ENCODE peak calls at places on chromosomes 1 and 21, in ten cellular contexts. U, N, Z, O, V, W, L, T, D and G are unnamed samples.

GRCh38 chr1:21569820-21570527 is 60.8 kb downstream of the ALPL start:
- DNase-seq in U (no peak), N (no peak), Z (no peak), O (no peak), V (no peak), W (no peak), L (peak; percentile 26), T (no peak), D (no peak), G (no peak)

GRCh38 chr1:209876091-209876800 is 48.5 kb downstream of the UTP25 start:
- DNase-seq in U (peak; percentile 49), N (no peak), Z (no peak), O (no peak), V (no peak), W (no peak), L (no peak), T (no peak), D (no peak), G (no peak)

GRCh38 chr21:29238967-29239289 is 59.8 kb upstream of the BACH1 start:
- DNase-seq in U (peak; percentile 78), N (no peak), Z (no peak), O (no peak), V (no peak), W (no peak), L (no peak), T (no peak), D (peak; percentile 82), G (no peak)

GRCh38 chr1:220271706-220272046 is 577 bp downstream of the RAB3GAP2 start:
- DNase-seq in U (peak; percentile 39), N (no peak), Z (no peak), O (no peak), V (no peak), W (no peak), L (no peak), T (no peak), D (peak; percentile 49), G (peak; percentile 6)

GRCh38 chr1:91529856-91530255 is 29.2 kb downstream of the CDC7 start:
- DNase-seq in U (peak; percentile 17), N (no peak), Z (no peak), O (no peak), V (no peak), W (no peak), L (no peak), T (no peak), D (peak; percentile 53), G (no peak)

GRCh38 chr1:62870148-62870547 is 86.2 kb downstream of the ATG4C start:
- DNase-seq in U (peak; percentile 7), N (no peak), Z (no peak), O (no peak), V (no peak), W (no peak), L (no peak), T (no peak), D (peak; percentile 13), G (no peak)

GRCh38 chr1:226723640-226724532 is 15.2 kb downstream of the ITPKB start:
- DNase-seq in U (peak; percentile 74), N (peak; percentile 77), Z (peak; percentile 59), O (no peak), V (no peak), W (no peak), L (no peak), T (no peak), D (peak; percentile 81), G (no peak)

GRCh38 chr1:211469938-211470529 is 21.9 kb downstream of the RD3 start:
- DNase-seq in U (peak; percentile 60), N (peak; percentile 89), Z (peak; percentile 75), O (no peak), V (peak; percentile 90), W (peak; percentile 80), L (peak; percentile 80), T (peak; percentile 93), D (peak; percentile 81), G (peak; percentile 76)

GRCh38 chr1:94270801-94271203 is 33.4 kb upstream of the ARHGAP29 start:
- DNase-seq in U (peak; percentile 93), N (no peak), Z (no peak), O (peak; percentile 77), V (no peak), W (no peak), L (no peak), T (no peak), D (peak; percentile 66), G (no peak)

GRCh38 chr1:237851209-237851845 is 39.4 kb downstream of the ZP4 start:
- DNase-seq in U (peak; percentile 55), N (peak; percentile 85), Z (no peak), O (no peak), V (no peak), W (no peak), L (no peak), T (peak; percentile 38), D (peak; percentile 42), G (no peak)

GRCh38 chr1:112674986-112675727 is 698 bp downstream of the MOV10 start:
- DNase-seq in U (no peak), N (peak; percentile 85), Z (peak; percentile 63), O (peak; percentile 55), V (peak; percentile 43), W (peak; percentile 49), L (peak; percentile 74), T (no peak), D (no peak), G (peak; percentile 62)

GRCh38 chr1:28437924-28438699 is 67.7 kb upstream of the RCC1 start:
- DNase-seq in U (peak; percentile 98), N (peak; percentile 58), Z (peak; percentile 78), O (peak; percentile 93), V (peak; percentile 71), W (peak; percentile 62), L (peak; percentile 89), T (peak; percentile 76), D (peak; percentile 97), G (peak; percentile 82)

GRCh38 chr21:46118871-46119564 is 21.1 kb downstream of the COL6A2 start:
- DNase-seq in U (no peak), N (no peak), Z (peak; percentile 17), O (peak; percentile 56), V (peak; percentile 12), W (peak; percentile 12), L (peak; percentile 40), T (no peak), D (no peak), G (peak; percentile 2)

GRCh38 chr1:170126691-170127090 is 19.1 kb upstream of the NTMT2 start:
- DNase-seq in U (peak; percentile 91), N (peak; percentile 63), Z (no peak), O (no peak), V (no peak), W (no peak), L (no peak), T (no peak), D (peak; percentile 93), G (no peak)

GRCh38 chr1:50152236-50152635 is 43.5 kb downstream of the ELAVL4 start:
- DNase-seq in U (no peak), N (no peak), Z (no peak), O (no peak), V (no peak), W (no peak), L (no peak), T (no peak), D (no peak), G (no peak)

GRCh38 chr1:206908038-206908437 is 10.8 kb downstream of the IL24 start:
- DNase-seq in U (no peak), N (no peak), Z (no peak), O (no peak), V (no peak), W (no peak), L (no peak), T (no peak), D (no peak), G (no peak)

GRCh38 chr1:62281922-62282555 is 37.2 kb downstream of the KANK4 start:
- DNase-seq in U (peak; percentile 77), N (no peak), Z (no peak), O (no peak), V (no peak), W (no peak), L (no peak), T (no peak), D (no peak), G (no peak)

DNA sequence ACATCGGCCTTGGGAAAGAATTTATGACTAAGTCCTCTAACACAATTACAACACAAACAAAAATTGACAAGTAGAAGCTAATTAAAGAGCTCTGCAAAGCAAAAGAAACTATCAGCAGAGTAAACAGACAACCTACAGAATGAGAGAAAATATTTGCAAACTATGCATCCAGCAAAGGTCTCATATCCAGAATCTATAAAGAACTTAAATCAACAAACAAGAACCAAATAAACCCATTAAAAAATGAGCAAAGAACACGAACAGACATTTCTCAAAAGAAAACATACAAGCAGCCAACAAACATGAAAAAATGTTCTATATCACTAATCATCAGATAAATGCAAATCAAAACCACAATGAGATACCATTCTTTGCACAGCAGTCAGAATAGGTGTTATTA is 58.6 kb downstream of the PTGFR start:
- DNase-seq in U (no peak), N (no peak), Z (no peak), O (no peak), V (no peak), W (no peak), L (no peak), T (no peak), D (no peak), G (no peak)
- H3K4me3 ChIP-seq in U (no peak overlapping the region), N (no peak overlapping the region), Z (no peak overlapping the region), O (no peak overlapping the region), V (no peak overlapping the region), W (no peak overlapping the region), L (no peak overlapping the region), T (no peak overlapping the region), D (no peak overlapping the region), G (no peak overlapping the region)

GRCh38 chr1:177185209-177185608 is 14.5 kb downstream of the BRINP2 start:
- DNase-seq in U (no peak), N (peak; percentile 29), Z (no peak), O (no peak), V (no peak), W (no peak), L (no peak), T (no peak), D (no peak), G (no peak)
- TF ChIP-seq CTCF in U (peak; percentile 66), N (peak; percentile 58), Z (no peak), O (peak; percentile 40), V (peak; percentile 26), W (peak; percentile 46), L (peak; percentile 29), T (no peak), D (peak; percentile 50), G (peak; percentile 18)

DNA sequence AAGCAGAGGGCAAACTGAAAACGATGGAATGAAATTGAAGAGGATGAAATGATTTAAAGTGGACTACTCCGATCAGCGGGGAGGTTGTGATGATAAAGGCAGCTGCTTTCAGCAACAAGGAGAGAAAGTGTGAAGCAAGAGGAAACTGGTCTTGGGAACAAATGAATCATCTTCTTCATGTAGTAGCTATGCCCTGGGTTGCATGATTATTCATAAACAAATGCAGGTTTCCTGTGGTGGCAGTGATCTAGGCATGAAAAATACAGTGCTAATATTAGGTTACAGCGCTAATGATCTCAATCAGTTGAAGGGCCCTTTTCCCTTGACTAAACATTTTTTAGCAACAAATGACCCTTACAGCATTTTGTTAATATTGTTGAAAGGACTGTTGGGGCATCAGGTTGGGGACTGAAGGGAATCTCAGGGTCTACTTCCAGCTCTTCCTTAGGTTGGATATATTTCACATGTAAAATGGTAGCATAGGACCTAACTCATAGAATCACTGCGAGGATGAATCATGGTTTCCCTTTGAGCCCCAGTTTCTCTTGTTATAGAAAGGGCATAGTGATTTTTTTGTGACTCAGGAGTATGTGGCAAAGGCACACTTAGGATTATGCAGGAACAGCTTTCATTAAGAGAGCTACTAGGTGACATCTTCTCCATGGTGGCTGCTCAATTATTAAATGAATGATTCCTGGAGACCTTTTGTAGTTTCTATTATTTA is 1.9 kb upstream of the ZFYVE9 start:
- DNase-seq in U (peak; percentile 85), N (no peak), Z (no peak), O (no peak), V (no peak), W (no peak), L (no peak), T (no peak), D (peak; percentile 92), G (no peak)
- H3K4me1 ChIP-seq in U (peaks cover 9% of the 10 kb centered on the region), N (peaks cover 9% of the 10 kb centered on the region), Z (peaks cover 17% of the 10 kb centered on the region), O (peaks cover 34% of the 10 kb centered on the region), V (peaks cover 12% of the 10 kb centered on the region), W (peaks cover 43% of the 10 kb centered on the region), L (peaks cover 37% of the 10 kb centered on the region), T (peaks cover 40% of the 10 kb centered on the region), D (peaks cover 16% of the 10 kb centered on the region), G (peaks cover 17% of the 10 kb centered on the region)

GRCh38 chr1:223229756-223230155 is 86.7 kb upstream of the TLR5 start:
- DNase-seq in U (no peak), N (no peak), Z (no peak), O (no peak), V (no peak), W (no peak), L (no peak), T (no peak), D (no peak), G (no peak)
- H3K4me3 ChIP-seq in U (no peak overlapping the region), N (no peak overlapping the region), Z (no peak overlapping the region), O (no peak overlapping the region), V (no peak overlapping the region), W (no peak overlapping the region), L (no peak overlapping the region), T (no peak overlapping the region), D (no peak overlapping the region), G (no peak overlapping the region)